ENCODE peak calls at places on chromosomes 1 and 21, in five cellular contexts. E is HFF-Myc; Q is stomach; K is CD8-positive, alpha-beta T cell; X is lung. B is an unnamed sample.

GRCh38 chr1:21263052-21263429 is 27.2 kb downstream of the ECE1 start:
- DNase-seq in E (no peak), Q (no peak), K (no peak), X (no peak), B (no peak)

GRCh38 chr1:155242805-155243358 is 12.4 kb downstream of the ENTREP3 start:
- DNase-seq in E (no peak), Q (no peak), K (no peak), X (no peak), B (no peak)

GRCh38 chr1:204814146-204814884 is 56.3 kb upstream of the NFASC start:
- DNase-seq in E (no peak), Q (no peak), K (no peak), X (no peak), B (no peak)

GRCh38 chr1:213443415-213443814 is 392.4 kb downstream of the RPS6KC1 start:
- DNase-seq in E (no peak), Q (no peak), K (no peak), X (no peak), B (no peak)

GRCh38 chr1:31760901-31761470 is 3.2 kb downstream of the ADGRB2 start:
- DNase-seq in E (no peak), Q (peak), K (no peak), X (peak), B (peak)

GRCh38 chr1:204348722-204349121 is 11.0 kb downstream of the PLEKHA6 start:
- DNase-seq in E (peak), Q (peak), K (no peak), X (peak), B (peak)

GRCh38 chr1:8679929-8680504 is 137.4 kb downstream of the RERE start:
- DNase-seq in E (no peak), Q (no peak), K (no peak), X (no peak), B (no peak)

GRCh38 chr21:31875424-31876097 is 2.7 kb downstream of the HUNK start:
- DNase-seq in E (no peak), Q (no peak), K (no peak), X (no peak), B (no peak)

GRCh38 chr1:53071167-53071865 is 9.3 kb downstream of the PODN start:
- DNase-seq in E (no peak), Q (peak), K (no peak), X (no peak), B (peak)

GRCh38 chr1:150162862-150163706 is 13.4 kb downstream of the PLEKHO1 start:
- DNase-seq in E (peak), Q (peak), K (no peak), X (peak), B (peak)

GRCh38 chr1:174836543-174836942 is 163.2 kb upstream of the CACYBP start:
- DNase-seq in E (no peak), Q (no peak), K (no peak), X (no peak), B (no peak)

GRCh38 chr1:89489037-89489729 is 35.4 kb upstream of the LRRC8B start:
- DNase-seq in E (no peak), Q (no peak), K (no peak), X (no peak), B (no peak)

GRCh38 chr21:33128538-33128937 is 58.6 kb downstream of the OLIG1 start:
- DNase-seq in E (no peak), Q (no peak), K (no peak), X (no peak), B (no peak)

GRCh38 chr1:183877321-183877720 is 72.4 kb downstream of the RGL1 start:
- DNase-seq in E (no peak), Q (peak), K (no peak), X (peak), B (peak)

GRCh38 chr1:231093158-231093922 is 53.3 kb upstream of the FAM89A start:
- DNase-seq in E (no peak), Q (no peak), K (no peak), X (no peak), B (no peak)

GRCh38 chr1:197355248-197355995 is 87.4 kb downstream of the CRB1 start:
- DNase-seq in E (no peak), Q (no peak), K (no peak), X (no peak), B (peak)

GRCh38 chr1:184811439-184812111 is 56.9 kb upstream of the EDEM3 start:
- DNase-seq in E (no peak), Q (no peak), K (no peak), X (no peak), B (no peak)

GRCh38 chr1:232192781-232193450 is 437.0 kb downstream of the SIPA1L2 start:
- DNase-seq in E (no peak), Q (no peak), K (no peak), X (no peak), B (no peak)

GRCh38 chr1:155175927-155176371 is 2.3 kb downstream of the TRIM46 start:
- DNase-seq in E (no peak), Q (peak), K (no peak), X (no peak), B (peak)

GRCh38 chr1:214427871-214428277 is 123.5 kb downstream of the PTPN14 start:
- DNase-seq in E (peak), Q (peak), K (peak), X (no peak), B (no peak)

GRCh38 chr1:22914633-22915217 is 57.9 kb downstream of the LACTBL1 start:
- DNase-seq in E (no peak), Q (no peak), K (no peak), X (no peak), B (no peak)

GRCh38 chr21:44516828-44517174 is 23.2 kb downstream of the KRTAP10-1 start:
- DNase-seq in E (no peak), Q (no peak), K (no peak), X (no peak), B (peak)

GRCh38 chr1:198117267-198117666 is 39.5 kb upstream of the NEK7 start:
- DNase-seq in E (no peak), Q (no peak), K (no peak), X (no peak), B (no peak)

GRCh38 chr1:225710804-225711203 is 57.9 kb upstream of the ENAH start:
- DNase-seq in E (no peak), Q (no peak), K (no peak), X (no peak), B (no peak)

GRCh38 chr1:49294539-49294938 is 517.8 kb upstream of the BEND5 start:
- DNase-seq in E (no peak), Q (no peak), K (no peak), X (no peak), B (no peak)

GRCh38 chr1:10308001-10308400 is 90.9 kb upstream of the PGD start:
- DNase-seq in E (no peak), Q (no peak), K (no peak), X (no peak), B (no peak)

GRCh38 chr1:90201467-90202358 is 206.8 kb downstream of the ZNF326 start:
- DNase-seq in E (no peak), Q (peak), K (no peak), X (peak), B (no peak)

GRCh38 chr1:110114173-110114572 is 1.9 kb downstream of the UBL4B start:
- DNase-seq in E (no peak), Q (no peak), K (no peak), X (no peak), B (no peak)

GRCh38 chr1:46679789-46680573 is 8.3 kb downstream of the TEX38 start:
- DNase-seq in E (no peak), Q (no peak), K (no peak), X (no peak), B (no peak)

B was measured in kidney.